ENCODE peak calls at places on chromosomes 12 and 14, in five cellular contexts. D is spleen; V is CD4-positive, alpha-beta T cell; S is brain microvascular endothelial cell; T is PC-3. N is an unnamed sample.
A peak's percentile ranks its signal among the peaks of the same experiment; 100 is the strongest.

GRCh38 chr14:99602054-99602787 is 1.8 kb downstream of the CCDC85C start:
- DNase-seq in D (no peak), V (no peak), S (no peak), T (peak; percentile 47), N (no peak)

GRCh38 chr14:23653046-23653445 is 16.9 kb downstream of the DHRS2 start:
- DNase-seq in D (no peak), V (no peak), S (no peak), T (no peak), N (peak; percentile 3)

GRCh38 chr12:106740813-106741212 is 33.7 kb upstream of the RIC8B start:
- DNase-seq in D (no peak), V (no peak), S (no peak), T (no peak), N (no peak)

GRCh38 chr12:106086696-106087095 is 52.1 kb downstream of the NUAK1 start:
- DNase-seq in D (no peak), V (no peak), S (no peak), T (no peak), N (no peak)

GRCh38 chr14:86357866-86358265 is 827.9 kb downstream of the FLRT2 start:
- DNase-seq in D (no peak), V (no peak), S (no peak), T (no peak), N (no peak)

GRCh38 chr12:84696281-84696680 is 216.3 kb downstream of the SLC6A15 start:
- DNase-seq in D (no peak), V (no peak), S (no peak), T (no peak), N (no peak)

GRCh38 chr12:79086546-79086945 is 222.0 kb downstream of the SYT1 start:
- DNase-seq in D (no peak), V (no peak), S (no peak), T (no peak), N (no peak)

GRCh38 chr14:104851896-104852663 is 13.0 kb upstream of the CEP170B start:
- DNase-seq in D (peak; percentile 56), V (no peak), S (no peak), T (no peak), N (peak; percentile 62)

GRCh38 chr14:49770212-49770817 is 2.4 kb downstream of the KLHDC2 start:
- DNase-seq in D (no peak), V (no peak), S (peak; percentile 60), T (peak; percentile 83), N (no peak)

GRCh38 chr14:72801381-72801812 is 92.5 kb downstream of the DPF3 start:
- DNase-seq in D (no peak), V (no peak), S (peak; percentile 95), T (peak; percentile 99), N (no peak)

GRCh38 chr12:14308516-14308915 is 57.0 kb upstream of the ATF7IP start:
- DNase-seq in D (no peak), V (no peak), S (no peak), T (no peak), N (no peak)

GRCh38 chr14:101721111-101721510 is 40.4 kb upstream of the PPP2R5C start:
- DNase-seq in D (no peak), V (no peak), S (no peak), T (no peak), N (no peak)

GRCh38 chr12:22477894-22478287 is 66.5 kb downstream of the C2CD5 start:
- DNase-seq in D (no peak), V (no peak), S (peak; percentile 62), T (no peak), N (no peak)

GRCh38 chr12:121135320-121135719 is 2.6 kb downstream of the P2RX7 start:
- DNase-seq in D (no peak), V (no peak), S (no peak), T (no peak), N (no peak)

GRCh38 chr12:58171914-58172313 is 230.5 kb downstream of the ATP23 start:
- DNase-seq in D (no peak), V (no peak), S (no peak), T (no peak), N (no peak)

GRCh38 chr12:124927325-124928094 is 13.1 kb upstream of the UBC start:
- DNase-seq in D (peak; percentile 95), V (peak; percentile 89), S (peak; percentile 80), T (peak; percentile 97), N (peak; percentile 91)

GRCh38 chr12:124929649-124930419 is 15.4 kb upstream of the UBC start:
- DNase-seq in D (peak; percentile 60), V (no peak), S (no peak), T (no peak), N (no peak)

GRCh38 chr12:124928095-124928911 is 13.9 kb upstream of the UBC start:
- DNase-seq in D (peak; percentile 91), V (no peak), S (peak; percentile 76), T (peak; percentile 88), N (peak; percentile 99)

GRCh38 chr12:124930576-124930975 is 16.1 kb upstream of the UBC start:
- DNase-seq in D (no peak), V (no peak), S (no peak), T (no peak), N (no peak)

GRCh38 chr12:124928912-124929530 is 14.6 kb upstream of the UBC start:
- DNase-seq in D (peak; percentile 65), V (no peak), S (no peak), T (peak; percentile 32), N (peak; percentile 87)
- H3K27ac ChIP-seq in D (peak overlapping the region; percentile 92), V (peak overlapping the region; percentile 66), S (no peak overlapping the region), T (peak overlapping the region; percentile 51), N (peak overlapping the region; percentile 100)

DNA sequence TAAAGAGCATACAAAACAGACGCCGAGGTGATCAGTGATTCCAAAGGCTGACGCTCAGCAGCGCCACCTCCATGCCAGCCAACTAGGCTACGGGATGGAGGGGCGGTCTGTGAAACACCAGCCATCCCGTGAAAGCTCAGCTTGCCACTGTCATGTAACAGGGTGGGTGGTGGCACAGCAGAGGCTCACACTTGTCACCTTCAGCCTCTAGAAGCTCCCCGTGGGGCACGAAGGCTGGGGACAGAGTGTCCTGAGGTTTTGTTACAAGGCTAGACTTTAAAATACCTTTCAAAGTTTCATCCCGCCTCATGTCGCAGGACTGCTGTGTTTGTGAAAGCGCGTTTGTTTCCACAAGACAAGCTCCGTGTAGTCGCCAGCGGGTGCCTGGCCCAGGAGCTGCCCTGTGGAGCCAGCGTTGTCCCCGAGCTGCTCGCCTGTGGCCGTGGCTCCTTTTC is 20.7 kb downstream of the XRCC3 start:
- DNase-seq in D (peak; percentile 64), V (no peak), S (no peak), T (no peak), N (no peak)
- TF ChIP-seq CTCF in D (no peak), V (no peak), S (peak; percentile 22), T (peak; percentile 34), N (no peak)

GRCh38 chr14:68674538-68675232 is 118.2 kb downstream of the ZFP36L1 start:
- DNase-seq in D (no peak), V (no peak), S (no peak), T (no peak), N (no peak)

GRCh38 chr14:68677901-68678300 is 115.0 kb downstream of the ZFP36L1 start:
- DNase-seq in D (no peak), V (no peak), S (no peak), T (no peak), N (no peak)

GRCh38 chr14:68677476-68677875 is 115.4 kb downstream of the ZFP36L1 start:
- DNase-seq in D (no peak), V (no peak), S (no peak), T (no peak), N (no peak)

GRCh38 chr14:68675233-68675577 is 117.7 kb downstream of the ZFP36L1 start:
- DNase-seq in D (no peak), V (no peak), S (no peak), T (peak; percentile 93), N (no peak)

DNA sequence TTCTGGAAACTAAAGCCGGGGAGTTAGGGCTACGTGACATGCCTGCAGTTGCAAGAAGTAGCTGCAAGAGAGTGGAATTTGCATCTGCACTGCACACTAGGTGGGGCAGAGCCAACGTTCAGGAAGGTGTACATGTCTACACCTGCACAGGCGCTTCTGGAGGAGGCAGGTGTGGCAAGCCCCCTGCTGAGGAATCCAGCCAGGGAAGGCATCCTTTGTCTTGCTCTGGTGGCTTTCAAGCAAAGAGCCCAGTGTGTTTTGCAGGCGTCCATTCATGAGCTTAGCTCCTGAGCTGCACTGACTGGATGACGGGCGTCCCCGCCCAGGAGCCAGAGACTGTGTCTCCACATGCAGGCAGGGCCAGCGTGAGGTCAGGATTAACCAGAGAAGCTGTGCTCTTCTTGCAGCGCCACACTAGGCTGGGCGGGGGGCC is 116.3 kb downstream of the ZFP36L1 start:
- DNase-seq in D (no peak), V (no peak), S (no peak), T (no peak), N (peak; percentile 99)
- H3K27ac ChIP-seq in D (no peak overlapping the region), V (no peak overlapping the region), S (no peak overlapping the region), T (no peak overlapping the region), N (peak overlapping the region; percentile 100)

GRCh38 chr14:79091381-79091963 is 921.3 kb downstream of the NRXN3 start:
- DNase-seq in D (no peak), V (no peak), S (no peak), T (no peak), N (no peak)
- TF ChIP-seq CTCF in D (no peak), V (no peak), S (no peak), T (no peak), N (no peak)

DNA sequence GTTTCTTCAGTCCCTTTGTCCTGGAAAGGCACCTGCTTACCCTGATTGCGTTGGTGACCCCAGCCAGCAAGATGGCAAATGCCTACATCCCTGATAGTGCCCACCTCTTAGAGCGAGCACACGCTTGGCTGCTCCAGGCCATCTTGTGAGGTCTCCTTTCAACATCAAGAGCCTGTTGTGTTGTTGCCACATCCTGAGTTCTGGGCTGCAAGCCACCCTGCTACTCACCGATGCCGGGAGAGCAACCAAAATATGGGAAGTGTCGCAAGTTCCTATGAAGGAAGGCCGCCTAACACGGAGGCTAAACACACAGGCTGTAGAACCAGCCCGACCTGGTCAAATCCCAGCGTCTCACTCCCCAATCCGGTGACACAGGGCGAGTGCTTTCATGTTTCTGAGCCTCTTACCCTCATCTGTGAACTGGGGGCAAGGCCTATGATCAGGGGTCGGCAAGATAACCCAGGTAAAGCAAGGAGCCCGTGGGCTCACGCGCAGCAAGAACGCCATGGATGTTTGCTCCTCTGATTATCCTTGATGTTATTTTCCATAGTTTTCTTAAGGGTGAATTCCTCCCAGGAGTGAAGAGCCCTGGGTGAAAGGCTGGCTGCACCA is 98.4 kb downstream of the LGMN start:
- DNase-seq in D (no peak), V (no peak), S (no peak), T (peak; percentile 72), N (no peak)
- H3K27ac ChIP-seq in D (peak overlapping the region; percentile 91), V (peak overlapping the region; percentile 90), S (no peak overlapping the region), T (peak overlapping the region; percentile 58), N (no peak overlapping the region)

GRCh38 chr12:120094485-120094884 is 22.1 kb downstream of the RAB35 start:
- DNase-seq in D (no peak), V (no peak), S (no peak), T (no peak), N (no peak)

GRCh38 chr12:120091371-120092090 is 25.0 kb downstream of the RAB35 start:
- DNase-seq in D (no peak), V (no peak), S (no peak), T (no peak), N (no peak)

GRCh38 chr12:120093336-120093591 is 23.3 kb downstream of the RAB35 start:
- DNase-seq in D (no peak), V (no peak), S (no peak), T (no peak), N (no peak)

GRCh38 chr12:120093592-120094355 is 22.8 kb downstream of the RAB35 start:
- DNase-seq in D (no peak), V (no peak), S (no peak), T (no peak), N (no peak)

GRCh38 chr12:120092531-120093335 is 23.8 kb downstream of the RAB35 start:
- DNase-seq in D (no peak), V (no peak), S (no peak), T (no peak), N (no peak)
- TF ChIP-seq CTCF in D (no peak), V (no peak), S (no peak), T (no peak), N (no peak)

GRCh38 chr12:25768151-25768550 is 190.3 kb upstream of the RASSF8 start:
- DNase-seq in D (no peak), V (no peak), S (no peak), T (no peak), N (no peak)
- H3K27ac ChIP-seq in D (no peak overlapping the region), V (no peak overlapping the region), S (no peak overlapping the region), T (peak overlapping the region; percentile 39), N (no peak overlapping the region)